ENCODE peak calls at places on chromosomes 11 and 22, in four cellular contexts. D is IMR-90, U is ovary, M is AG04450. P is an unnamed sample.

GRCh38 chr11:47105541-47105940 is 71.1 kb downstream of the ARFGAP2 start:
- DNase-seq in D (no peak), U (no peak), M (no peak), P (no peak)

GRCh38 chr11:67354314-67355022 is 1.1 kb upstream of the POLD4 start:
- DNase-seq in D (peak), U (peak), M (peak), P (peak)

GRCh38 chr11:125146232-125146631 is 18.3 kb upstream of the PKNOX2 start:
- DNase-seq in D (no peak), U (no peak), M (no peak), P (no peak)

GRCh38 chr11:122559734-122560382 is 95.7 kb upstream of the UBASH3B start:
- DNase-seq in D (peak), U (no peak), M (no peak), P (no peak)

GRCh38 chr11:17012712-17013547 is 1.3 kb downstream of the PLEKHA7 start:
- DNase-seq in D (peak), U (peak), M (no peak), P (peak)

GRCh38 chr22:30196141-30196866 is 50.3 kb downstream of the LIF start:
- DNase-seq in D (peak), U (peak), M (peak), P (peak)

GRCh38 chr11:60334005-60334620 is 7.1 kb downstream of the MS4A6E start:
- DNase-seq in D (peak), U (no peak), M (no peak), P (no peak)

GRCh38 chr11:1302461-1303073 is 6.9 kb downstream of the TOLLIP start:
- DNase-seq in D (no peak), U (no peak), M (no peak), P (no peak)

GRCh38 chr11:114610550-114610949 is 15.0 kb upstream of the NXPE4 start:
- DNase-seq in D (no peak), U (no peak), M (no peak), P (no peak)

GRCh38 chr11:114612686-114613085 is 17.1 kb upstream of the NXPE4 start:
- DNase-seq in D (no peak), U (no peak), M (no peak), P (no peak)

GRCh38 chr11:114609429-114609828 is 13.8 kb upstream of the NXPE4 start:
- DNase-seq in D (no peak), U (no peak), M (no peak), P (no peak)

GRCh38 chr11:114614127-114614720 is 18.6 kb upstream of the NXPE4 start:
- DNase-seq in D (no peak), U (no peak), M (no peak), P (no peak)

GRCh38 chr11:114610984-114611944 is 15.7 kb upstream of the NXPE4 start:
- DNase-seq in D (peak), U (no peak), M (no peak), P (no peak)
- TF ChIP-seq CTCF in D (peak), U (no peak), M (no peak), P (no peak)

DNA sequence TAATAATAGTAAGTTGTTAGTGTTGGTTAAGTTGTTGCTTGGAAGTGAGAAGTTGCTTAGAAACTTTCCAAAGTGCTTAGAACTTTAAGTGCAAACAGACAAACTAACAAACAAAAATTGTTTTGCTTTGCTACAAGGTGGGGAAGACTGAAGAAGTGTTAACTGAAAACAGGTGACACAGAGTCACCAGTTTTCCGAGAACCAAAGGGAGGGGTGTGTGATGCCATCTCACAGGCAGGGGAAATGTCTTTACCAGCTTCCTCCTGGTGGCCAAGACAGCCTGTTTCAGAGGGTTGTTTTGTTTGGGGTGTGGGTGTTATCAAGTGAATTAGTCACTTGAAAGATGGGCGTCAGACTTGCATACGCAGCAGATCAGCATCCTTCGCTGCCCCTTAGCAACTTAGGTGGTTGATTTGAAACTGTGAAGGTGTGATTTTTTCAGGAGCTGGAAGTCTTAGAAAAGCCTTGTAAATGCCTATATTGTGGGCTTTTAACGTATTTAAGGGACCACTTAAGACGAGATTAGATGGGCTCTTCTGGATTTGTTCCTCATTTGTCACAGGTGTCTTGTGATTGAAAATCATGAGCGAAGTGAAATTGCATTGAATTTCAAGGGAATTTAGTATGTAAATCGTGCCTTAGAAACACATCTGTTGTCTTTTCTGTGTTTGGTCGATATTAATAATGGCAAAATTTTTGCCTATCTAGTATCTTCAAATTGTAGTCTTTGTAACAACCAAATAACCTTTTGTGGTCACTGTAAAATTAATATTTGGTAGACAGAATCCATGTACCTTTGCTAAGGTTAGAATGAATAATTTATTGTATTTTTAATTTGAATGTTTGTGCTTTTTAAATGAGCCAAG is 2.7 kb downstream of the NEAT1 start:
- DNase-seq in D (peak), U (peak), M (no peak), P (peak)
- TF ChIP-seq CTCF in D (no peak), U (peak), M (peak), P (peak)

GRCh38 chr11:135075740-135076139 is 663.7 kb upstream of the B3GAT1 start:
- DNase-seq in D (peak), U (peak), M (no peak), P (no peak)
- TF ChIP-seq CTCF in D (peak), U (no peak), M (peak), P (peak)

GRCh38 chr11:83711035-83711630 is 425.0 kb upstream of the CCDC90B start:
- DNase-seq in D (peak), U (no peak), M (no peak), P (no peak)
- TF ChIP-seq CTCF in D (no peak), U (no peak), M (no peak), P (no peak)

GRCh38 chr11:121066623-121067022 is 34.4 kb upstream of the TECTA start:
- DNase-seq in D (no peak), U (no peak), M (no peak), P (no peak)

GRCh38 chr11:121067026-121067425 is 34.0 kb upstream of the TECTA start:
- DNase-seq in D (no peak), U (no peak), M (no peak), P (no peak)

GRCh38 chr11:121059605-121060004 is 35.7 kb downstream of the TBCEL start:
- DNase-seq in D (no peak), U (no peak), M (no peak), P (no peak)

GRCh38 chr11:121067453-121067852 is 33.6 kb upstream of the TECTA start:
- DNase-seq in D (peak), U (no peak), M (peak), P (no peak)

DNA sequence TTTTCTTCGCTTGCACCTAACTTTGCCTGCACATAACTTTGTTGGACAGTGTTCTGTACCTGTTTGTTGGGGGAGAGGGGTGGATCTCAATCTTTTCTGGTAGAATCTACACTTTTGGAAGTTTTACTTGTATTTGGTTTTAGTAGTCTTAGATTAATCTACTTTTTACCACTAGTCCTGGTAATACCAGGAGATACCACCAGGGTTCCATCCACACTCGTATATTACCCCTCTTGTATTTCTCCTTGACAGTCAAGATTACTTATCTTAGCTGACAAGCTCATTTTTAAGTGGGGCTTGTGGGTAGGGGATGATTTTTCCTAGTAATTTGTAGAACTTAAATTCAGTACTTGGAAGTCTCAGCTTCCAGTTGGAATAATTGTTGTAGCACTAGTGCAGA is 37.3 kb upstream of the TECTA start:
- DNase-seq in D (no peak), U (no peak), M (no peak), P (no peak)
- TF ChIP-seq CTCF in D (peak), U (no peak), M (peak), P (peak)

GRCh38 chr11:22830082-22830414 is 447 bp upstream of the SVIP start:
- DNase-seq in D (no peak), U (no peak), M (no peak), P (no peak)

GRCh38 chr11:22832315-22833041 is 2.9 kb upstream of the SVIP start:
- DNase-seq in D (no peak), U (no peak), M (no peak), P (no peak)

GRCh38 chr11:22828373-22828772 is 1.2 kb downstream of the SVIP start:
- DNase-seq in D (no peak), U (no peak), M (no peak), P (no peak)

DNA sequence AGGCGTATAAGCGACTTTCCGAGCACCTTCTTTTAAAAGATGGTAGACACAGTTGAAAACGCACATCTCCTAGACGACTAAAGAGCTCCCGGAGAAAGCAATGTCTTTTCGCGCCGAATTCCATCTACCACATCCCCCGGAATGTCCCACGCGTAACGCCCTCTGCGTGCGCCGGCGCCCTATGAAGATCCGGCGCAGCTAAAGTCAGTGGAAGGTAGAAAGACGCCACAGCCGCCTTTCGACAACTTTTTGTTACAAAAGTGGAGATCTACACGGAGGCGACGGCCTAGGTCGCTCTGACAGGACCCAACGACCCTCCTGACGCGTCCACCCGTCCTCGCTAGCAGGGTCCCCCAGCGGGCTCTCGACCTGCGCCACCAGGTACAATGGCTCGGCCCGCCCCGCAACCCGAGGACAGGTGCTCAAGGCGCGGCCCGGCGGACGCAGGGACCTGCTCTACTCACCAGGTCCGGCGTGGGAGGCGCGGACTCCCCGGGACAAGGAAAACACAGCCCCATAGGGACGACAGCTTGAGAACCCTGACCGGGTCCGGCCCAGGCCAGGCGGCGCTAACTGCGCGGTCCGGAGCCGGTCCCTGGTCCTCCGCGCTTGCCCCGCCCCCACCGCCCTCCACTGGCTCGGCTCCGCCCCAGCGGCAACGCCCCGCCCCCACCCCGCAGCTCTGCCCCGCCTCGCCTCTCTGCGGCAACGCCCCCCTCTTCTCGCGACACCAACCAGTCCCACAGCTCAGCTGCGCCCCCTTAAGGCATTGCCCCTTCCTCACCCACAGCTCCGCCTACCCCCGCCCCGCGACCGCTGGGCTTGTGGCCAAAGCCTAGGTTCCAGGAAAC is at the start of gene SVIP:
- DNase-seq in D (peak), U (peak), M (peak), P (peak)
- TF ChIP-seq CTCF in D (peak), U (peak), M (peak), P (peak)

P was measured in astrocyte.